ENCODE peak calls at places on chromosomes 11 and 22, in seven cellular contexts. One of them, this sample, is unnamed.

GRCh38 chr11:45818961-45819605 is 14.1 kb downstream of the SLC35C1 start:
- DNase-seq in breast epithelium: no peak
- DNase-seq in IMR-90: no peak
- DNase-seq in esophagus muscularis mucosa: no peak
- DNase-seq in prostate gland: no peak
- DNase-seq in body of pancreas: no peak
- DNase-seq in NB4: no peak
- DNase-seq in this sample: no peak

GRCh38 chr11:60777106-60777505 is 8.0 kb upstream of the MS4A10 start:
- DNase-seq in breast epithelium: no peak
- DNase-seq in IMR-90: no peak
- DNase-seq in esophagus muscularis mucosa: no peak
- DNase-seq in prostate gland: no peak
- DNase-seq in body of pancreas: no peak
- DNase-seq in NB4: no peak
- DNase-seq in this sample: no peak

GRCh38 chr11:74679513-74679865 is 51.7 kb downstream of the CHRDL2 start:
- DNase-seq in breast epithelium: peak
- DNase-seq in IMR-90: no peak
- DNase-seq in esophagus muscularis mucosa: no peak
- DNase-seq in prostate gland: no peak
- DNase-seq in body of pancreas: no peak
- DNase-seq in NB4: no peak
- DNase-seq in this sample: no peak

GRCh38 chr11:69202511-69203221 is 46.9 kb downstream of the SMIM38 start:
- DNase-seq in breast epithelium: peak
- DNase-seq in IMR-90: no peak
- DNase-seq in esophagus muscularis mucosa: no peak
- DNase-seq in prostate gland: no peak
- DNase-seq in body of pancreas: no peak
- DNase-seq in NB4: no peak
- DNase-seq in this sample: no peak

GRCh38 chr11:113249491-113249763 is 65.0 kb upstream of the TTC12 start:
- DNase-seq in breast epithelium: no peak
- DNase-seq in IMR-90: no peak
- DNase-seq in esophagus muscularis mucosa: no peak
- DNase-seq in prostate gland: no peak
- DNase-seq in body of pancreas: no peak
- DNase-seq in NB4: peak
- DNase-seq in this sample: no peak

GRCh38 chr11:112179601-112180000 is 4.3 kb downstream of the BCO2 start:
- DNase-seq in breast epithelium: no peak
- DNase-seq in IMR-90: no peak
- DNase-seq in esophagus muscularis mucosa: no peak
- DNase-seq in prostate gland: no peak
- DNase-seq in body of pancreas: peak
- DNase-seq in NB4: peak
- DNase-seq in this sample: no peak

GRCh38 chr11:133522344-133522743 is 10.0 kb downstream of the OPCML start:
- DNase-seq in breast epithelium: no peak
- DNase-seq in IMR-90: no peak
- DNase-seq in esophagus muscularis mucosa: no peak
- DNase-seq in prostate gland: no peak
- DNase-seq in body of pancreas: no peak
- DNase-seq in NB4: no peak
- DNase-seq in this sample: no peak

GRCh38 chr11:2587976-2588748 is 111.6 kb downstream of the KCNQ1OT1 start:
- DNase-seq in breast epithelium: peak
- DNase-seq in IMR-90: no peak
- DNase-seq in esophagus muscularis mucosa: peak
- DNase-seq in prostate gland: no peak
- DNase-seq in body of pancreas: no peak
- DNase-seq in NB4: no peak
- DNase-seq in this sample: no peak

GRCh38 chr22:31678748-31679147 is 16.7 kb upstream of the PISD start:
- DNase-seq in breast epithelium: no peak
- DNase-seq in IMR-90: no peak
- DNase-seq in esophagus muscularis mucosa: no peak
- DNase-seq in prostate gland: no peak
- DNase-seq in body of pancreas: no peak
- DNase-seq in NB4: no peak
- DNase-seq in this sample: no peak

GRCh38 chr22:31681625-31682345 is 19.8 kb upstream of the PISD start:
- DNase-seq in breast epithelium: no peak
- DNase-seq in IMR-90: peak
- DNase-seq in esophagus muscularis mucosa: no peak
- DNase-seq in prostate gland: no peak
- DNase-seq in body of pancreas: no peak
- DNase-seq in NB4: no peak
- DNase-seq in this sample: no peak

GRCh38 chr22:31680764-31681624 is 19.0 kb upstream of the PISD start:
- DNase-seq in breast epithelium: no peak
- DNase-seq in IMR-90: peak
- DNase-seq in esophagus muscularis mucosa: no peak
- DNase-seq in prostate gland: peak
- DNase-seq in body of pancreas: peak
- DNase-seq in NB4: no peak
- DNase-seq in this sample: no peak

DNA sequence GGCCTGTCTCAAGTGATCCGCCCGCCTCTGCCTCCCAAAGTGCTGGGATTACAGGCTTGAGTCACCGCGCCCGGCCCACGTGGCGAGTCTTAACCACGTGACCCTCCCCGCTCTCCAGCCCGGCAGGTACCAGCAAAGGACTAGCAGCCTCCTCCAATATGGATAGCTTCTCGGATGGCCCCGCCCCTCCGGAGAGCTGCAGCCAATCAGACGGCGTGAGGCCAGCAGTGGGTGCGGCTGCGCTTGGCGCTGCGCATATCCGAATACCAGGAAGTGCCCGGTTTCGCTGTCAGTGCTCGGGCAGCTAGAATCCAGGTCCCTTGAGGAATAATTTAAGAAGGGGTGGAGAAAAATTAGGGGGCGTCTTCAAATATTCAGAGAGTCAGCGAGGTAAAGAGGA is 14.7 kb upstream of the PISD start:
- DNase-seq in breast epithelium: peak
- DNase-seq in IMR-90: peak
- DNase-seq in esophagus muscularis mucosa: peak
- DNase-seq in prostate gland: peak
- DNase-seq in body of pancreas: peak
- DNase-seq in NB4: peak
- DNase-seq in this sample: peak
- H3K4me3 ChIP-seq in breast epithelium: peak
- H3K4me3 ChIP-seq in IMR-90: peak
- H3K4me3 ChIP-seq in esophagus muscularis mucosa: peak
- H3K4me3 ChIP-seq in prostate gland: peak
- H3K4me3 ChIP-seq in body of pancreas: no peak
- H3K4me3 ChIP-seq in NB4: no peak
- H3K4me3 ChIP-seq in this sample: peak

GRCh38 chr22:20205964-20206708 is 55.3 kb upstream of the CCDC188 start:
- DNase-seq in breast epithelium: no peak
- DNase-seq in IMR-90: peak
- DNase-seq in esophagus muscularis mucosa: no peak
- DNase-seq in prostate gland: peak
- DNase-seq in body of pancreas: peak
- DNase-seq in NB4: peak
- DNase-seq in this sample: no peak
- TF ChIP-seq POLR2A in breast epithelium: no peak
- TF ChIP-seq POLR2A in IMR-90: peak
- TF ChIP-seq POLR2A in esophagus muscularis mucosa: no peak
- TF ChIP-seq POLR2A in prostate gland: peak
- TF ChIP-seq POLR2A in body of pancreas: peak
- TF ChIP-seq POLR2A in NB4: peak
- TF ChIP-seq POLR2A in this sample: no peak

GRCh38 chr22:48152916-48153315 is 1390.5 kb downstream of the TBC1D22A start:
- DNase-seq in breast epithelium: no peak
- DNase-seq in IMR-90: no peak
- DNase-seq in esophagus muscularis mucosa: no peak
- DNase-seq in prostate gland: no peak
- DNase-seq in body of pancreas: no peak
- DNase-seq in NB4: no peak
- DNase-seq in this sample: no peak
- TF ChIP-seq CTCF in breast epithelium: no peak
- TF ChIP-seq CTCF in IMR-90: no peak
- TF ChIP-seq CTCF in esophagus muscularis mucosa: no peak
- TF ChIP-seq CTCF in prostate gland: no peak
- TF ChIP-seq CTCF in body of pancreas: no peak
- TF ChIP-seq CTCF in NB4: no peak
- TF ChIP-seq CTCF in this sample: no peak

GRCh38 chr11:57499413-57499982 is 16.0 kb downstream of the SLC43A1 start:
- DNase-seq in breast epithelium: peak
- DNase-seq in IMR-90: peak
- DNase-seq in esophagus muscularis mucosa: peak
- DNase-seq in prostate gland: peak
- DNase-seq in body of pancreas: peak
- DNase-seq in NB4: peak
- DNase-seq in this sample: no peak
- H3K4me3 ChIP-seq in breast epithelium: peak
- H3K4me3 ChIP-seq in IMR-90: peak
- H3K4me3 ChIP-seq in esophagus muscularis mucosa: peak
- H3K4me3 ChIP-seq in prostate gland: peak
- H3K4me3 ChIP-seq in body of pancreas: no peak
- H3K4me3 ChIP-seq in NB4: no peak
- H3K4me3 ChIP-seq in this sample: peak

GRCh38 chr11:44568706-44569473 is 3.4 kb downstream of the CD82 start:
- DNase-seq in breast epithelium: peak
- DNase-seq in IMR-90: peak
- DNase-seq in esophagus muscularis mucosa: peak
- DNase-seq in prostate gland: peak
- DNase-seq in body of pancreas: peak
- DNase-seq in NB4: peak
- DNase-seq in this sample: no peak
- TF ChIP-seq POLR2A in breast epithelium: no peak
- TF ChIP-seq POLR2A in IMR-90: peak
- TF ChIP-seq POLR2A in esophagus muscularis mucosa: no peak
- TF ChIP-seq POLR2A in prostate gland: no peak
- TF ChIP-seq POLR2A in body of pancreas: no peak
- TF ChIP-seq POLR2A in NB4: no peak
- TF ChIP-seq POLR2A in this sample: no peak

DNA sequence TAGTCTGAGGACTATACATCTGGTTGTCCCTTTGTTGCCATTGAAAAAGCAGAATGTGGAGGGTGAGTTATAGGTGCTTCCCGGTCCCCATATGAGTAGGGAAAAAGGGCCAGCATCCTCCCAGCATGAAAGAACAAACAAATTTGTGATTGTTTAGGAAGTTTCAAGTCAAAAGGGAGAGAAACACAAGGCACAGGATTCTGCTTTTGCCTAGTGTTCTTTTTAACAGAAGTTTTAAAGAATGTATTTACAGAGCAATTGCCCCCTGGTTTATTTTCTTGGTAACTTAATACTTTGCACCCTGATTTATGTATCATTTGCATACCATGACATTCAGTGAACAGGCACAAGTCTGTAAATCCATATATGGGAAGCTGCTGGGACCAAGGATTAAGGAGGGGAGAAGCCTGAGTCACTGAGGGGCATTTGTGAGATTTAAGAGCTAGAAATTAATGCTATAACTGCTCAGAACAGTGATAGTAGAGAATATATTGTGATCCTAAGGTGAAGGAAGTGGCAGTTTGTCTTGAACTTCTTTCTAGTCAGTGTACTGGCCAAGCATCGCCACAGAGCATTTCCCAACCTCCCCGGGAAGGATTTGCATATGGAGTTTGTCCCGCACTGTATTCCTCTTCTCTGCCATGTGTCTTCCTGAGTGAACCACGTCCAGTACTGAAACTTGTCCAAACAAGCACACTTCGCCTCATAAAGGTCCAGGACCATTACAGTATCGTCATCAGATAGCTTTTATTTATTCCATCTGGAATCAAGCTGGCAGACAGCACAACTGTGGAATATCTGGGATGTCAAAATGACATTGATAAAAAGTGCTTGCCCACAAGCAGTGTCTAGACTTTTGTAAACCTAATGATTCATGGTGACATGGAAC is 103.0 kb downstream of the DBX1 start:
- DNase-seq in breast epithelium: no peak
- DNase-seq in IMR-90: peak
- DNase-seq in esophagus muscularis mucosa: peak
- DNase-seq in prostate gland: no peak
- DNase-seq in body of pancreas: no peak
- DNase-seq in NB4: no peak
- DNase-seq in this sample: no peak
- TF ChIP-seq CTCF in breast epithelium: no peak
- TF ChIP-seq CTCF in IMR-90: no peak
- TF ChIP-seq CTCF in esophagus muscularis mucosa: no peak
- TF ChIP-seq CTCF in prostate gland: no peak
- TF ChIP-seq CTCF in body of pancreas: no peak
- TF ChIP-seq CTCF in NB4: no peak
- TF ChIP-seq CTCF in this sample: no peak

DNA sequence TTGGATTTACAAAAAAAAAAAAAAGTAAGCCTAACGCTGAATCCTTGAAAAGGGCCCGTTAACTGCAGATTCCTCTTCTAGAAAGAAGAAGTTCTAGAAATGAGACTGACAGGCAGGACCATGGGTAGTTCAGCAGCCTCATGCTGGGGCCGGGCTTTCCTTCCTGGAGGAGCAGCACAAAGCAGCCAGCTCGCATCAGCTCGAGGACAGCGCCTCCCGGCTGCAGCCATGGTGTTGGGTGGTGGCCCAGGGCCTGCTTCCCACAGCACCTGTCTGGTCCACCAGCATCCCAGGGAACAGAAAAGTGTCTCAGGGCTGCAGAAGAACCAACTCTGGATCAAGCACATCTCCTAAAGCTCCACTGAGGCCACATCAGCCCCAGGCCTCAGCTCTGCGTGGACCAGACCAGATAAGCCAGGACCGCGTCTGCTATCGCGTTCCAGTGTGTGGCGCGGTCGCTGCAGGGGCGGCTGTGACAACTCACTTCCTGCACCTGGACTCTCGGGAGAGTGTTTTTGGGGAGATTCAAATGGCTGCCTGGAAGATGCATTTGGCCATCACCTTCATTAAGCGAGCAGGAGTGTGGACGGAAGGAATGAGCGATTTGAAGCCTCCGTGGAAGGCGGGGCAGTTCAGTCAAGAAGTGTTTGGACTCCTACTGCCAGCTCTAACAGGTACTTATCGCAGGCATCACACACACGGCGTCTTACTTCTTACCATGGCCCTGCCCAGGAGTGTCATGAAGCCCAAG is 53.5 kb downstream of the MYH9 start:
- DNase-seq in breast epithelium: no peak
- DNase-seq in IMR-90: no peak
- DNase-seq in esophagus muscularis mucosa: no peak
- DNase-seq in prostate gland: peak
- DNase-seq in body of pancreas: peak
- DNase-seq in NB4: peak
- DNase-seq in this sample: no peak
- H3K4me3 ChIP-seq in breast epithelium: no peak
- H3K4me3 ChIP-seq in IMR-90: no peak
- H3K4me3 ChIP-seq in esophagus muscularis mucosa: no peak
- H3K4me3 ChIP-seq in prostate gland: no peak
- H3K4me3 ChIP-seq in body of pancreas: no peak
- H3K4me3 ChIP-seq in NB4: no peak
- H3K4me3 ChIP-seq in this sample: no peak

DNA sequence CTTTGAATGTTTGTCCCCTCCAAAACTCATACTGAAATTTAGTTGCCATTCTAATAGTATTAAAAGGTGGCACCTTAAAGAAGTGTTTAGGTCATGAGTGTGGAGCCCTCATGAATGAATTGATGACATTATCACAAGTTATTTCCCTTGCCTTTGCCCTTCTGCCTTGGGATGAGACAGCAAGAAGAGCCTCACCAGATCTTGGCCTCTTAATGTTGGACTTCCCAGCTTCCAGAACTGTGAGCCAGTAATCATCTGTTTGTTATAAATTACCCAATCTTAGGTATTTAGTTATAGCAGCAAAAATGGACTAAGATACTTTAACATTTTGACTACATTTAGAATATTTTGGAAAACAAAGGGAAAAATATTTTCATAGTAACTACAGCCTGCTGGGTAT is 371.0 kb downstream of the JRKL start:
- DNase-seq in breast epithelium: no peak
- DNase-seq in IMR-90: no peak
- DNase-seq in esophagus muscularis mucosa: no peak
- DNase-seq in prostate gland: no peak
- DNase-seq in body of pancreas: no peak
- DNase-seq in NB4: no peak
- DNase-seq in this sample: no peak
- TF ChIP-seq POLR2A in breast epithelium: no peak
- TF ChIP-seq POLR2A in IMR-90: no peak
- TF ChIP-seq POLR2A in esophagus muscularis mucosa: no peak
- TF ChIP-seq POLR2A in prostate gland: no peak
- TF ChIP-seq POLR2A in body of pancreas: no peak
- TF ChIP-seq POLR2A in NB4: no peak
- TF ChIP-seq POLR2A in this sample: no peak

This sample was measured in vagina.